ENCODE peak calls at places on chromosome 5, in seven cellular contexts. N, D, J, P, V, F and K are unnamed samples.

GRCh38 chr5:9468070-9468388 is 77.8 kb downstream of the SEMA5A start:
- DNase-seq in N (no peak), D (peak; percentile 39), J (no peak), P (no peak), V (peak; percentile 98), F (no peak), K (no peak)

GRCh38 chr5:154384480-154385235 is 61.1 kb upstream of the SAP30L start:
- DNase-seq in N (no peak), D (no peak), J (peak; percentile 85), P (no peak), V (no peak), F (no peak), K (no peak)

GRCh38 chr5:178357127-178357526 is 124.5 kb upstream of the PHYKPL start:
- DNase-seq in N (peak; percentile 11), D (peak; percentile 69), J (no peak), P (no peak), V (no peak), F (peak; percentile 84), K (no peak)

GRCh38 chr5:103866169-103866568 is 303.6 kb upstream of the NUDT12 start:
- DNase-seq in N (no peak), D (no peak), J (no peak), P (no peak), V (peak; percentile 50), F (no peak), K (no peak)

GRCh38 chr5:170617519-170618218 is 113.8 kb downstream of the KCNIP1 start:
- DNase-seq in N (no peak), D (no peak), J (no peak), P (no peak), V (no peak), F (no peak), K (no peak)

GRCh38 chr5:180630426-180630825 is 19.0 kb downstream of the FLT4 start:
- DNase-seq in N (no peak), D (no peak), J (no peak), P (no peak), V (no peak), F (no peak), K (no peak)

GRCh38 chr5:179906294-179906794 is 1.4 kb downstream of the TBC1D9B start:
- DNase-seq in N (no peak), D (no peak), J (no peak), P (no peak), V (no peak), F (peak; percentile 43), K (no peak)

GRCh38 chr5:127011961-127012644 is 18.3 kb downstream of the MARCHF3 start:
- DNase-seq in N (no peak), D (no peak), J (no peak), P (no peak), V (no peak), F (no peak), K (no peak)

GRCh38 chr5:111016801-111017200 is 54.7 kb upstream of the TSLP start:
- DNase-seq in N (no peak), D (no peak), J (no peak), P (no peak), V (no peak), F (no peak), K (no peak)

GRCh38 chr5:50595199-50595598 is 71.2 kb upstream of the PARP8 start:
- DNase-seq in N (no peak), D (no peak), J (no peak), P (no peak), V (peak; percentile 64), F (no peak), K (no peak)

GRCh38 chr5:67058998-67059746 is 137.4 kb downstream of the CD180 start:
- DNase-seq in N (peak; percentile 29), D (no peak), J (no peak), P (no peak), V (no peak), F (peak; percentile 71), K (no peak)

GRCh38 chr5:31407921-31408714 is 123.8 kb downstream of the DROSHA start:
- DNase-seq in N (no peak), D (no peak), J (no peak), P (no peak), V (peak; percentile 39), F (no peak), K (no peak)

GRCh38 chr5:109921735-109922395 is 232.1 kb downstream of the MAN2A1 start:
- DNase-seq in N (no peak), D (no peak), J (peak; percentile 91), P (no peak), V (no peak), F (no peak), K (no peak)

GRCh38 chr5:79420248-79420647 is 93.7 kb downstream of the HOMER1 start:
- DNase-seq in N (no peak), D (no peak), J (no peak), P (no peak), V (no peak), F (no peak), K (no peak)

GRCh38 chr5:134438641-134439621 is 27.2 kb upstream of the CDKN2AIPNL start:
- DNase-seq in N (no peak), D (peak; percentile 94), J (peak; percentile 99), P (peak; percentile 69), V (peak; percentile 93), F (peak; percentile 92), K (peak; percentile 82)

GRCh38 chr5:142845954-142846398 is 75.8 kb downstream of the ARHGAP26 start:
- DNase-seq in N (no peak), D (no peak), J (no peak), P (no peak), V (peak; percentile 74), F (no peak), K (no peak)

GRCh38 chr5:138182808-138183207 is 3.9 kb downstream of the KIF20A start:
- DNase-seq in N (no peak), D (no peak), J (no peak), P (no peak), V (no peak), F (no peak), K (no peak)

GRCh38 chr5:173767580-173768266 is 120.4 kb upstream of the CPEB4 start:
- DNase-seq in N (no peak), D (no peak), J (peak; percentile 27), P (no peak), V (peak; percentile 18), F (no peak), K (no peak)

GRCh38 chr5:153552886-153553285 is 62.4 kb downstream of the GRIA1 start:
- DNase-seq in N (no peak), D (no peak), J (no peak), P (no peak), V (no peak), F (no peak), K (no peak)

GRCh38 chr5:39478851-39479250 is 54.1 kb upstream of the DAB2 start:
- DNase-seq in N (no peak), D (no peak), J (no peak), P (no peak), V (no peak), F (no peak), K (no peak)

GRCh38 chr5:146662229-146662628 is 146.2 kb upstream of the GPR151 start:
- DNase-seq in N (no peak), D (no peak), J (no peak), P (no peak), V (peak; percentile 74), F (no peak), K (no peak)

GRCh38 chr5:174231961-174232487 is 186.5 kb downstream of the NSG2 start:
- DNase-seq in N (no peak), D (no peak), J (peak; percentile 30), P (no peak), V (no peak), F (no peak), K (no peak)

GRCh38 chr5:124436294-124436693 is 310.1 kb downstream of the ZNF608 start:
- DNase-seq in N (no peak), D (no peak), J (no peak), P (no peak), V (no peak), F (no peak), K (no peak)
- H3K4me1 ChIP-seq in N (peaks cover 2% of the 10 kb centered on the region), D (no peaks in the 10 kb centered on the region), J (no peaks in the 10 kb centered on the region), P (no peaks in the 10 kb centered on the region), V (no peaks in the 10 kb centered on the region), F (peaks cover 16% of the 10 kb centered on the region), K (no peaks in the 10 kb centered on the region)

GRCh38 chr5:119321569-119322311 is 34.1 kb upstream of the TNFAIP8 start:
- DNase-seq in N (no peak), D (no peak), J (no peak), P (no peak), V (peak; percentile 34), F (no peak), K (no peak)

GRCh38 chr5:119322948-119323629 is 32.7 kb upstream of the TNFAIP8 start:
- DNase-seq in N (no peak), D (no peak), J (no peak), P (no peak), V (no peak), F (no peak), K (no peak)

GRCh38 chr5:119324842-119325241 is 31.0 kb upstream of the TNFAIP8 start:
- DNase-seq in N (no peak), D (no peak), J (no peak), P (no peak), V (no peak), F (no peak), K (no peak)

GRCh38 chr5:119323630-119324000 is 32.2 kb upstream of the TNFAIP8 start:
- DNase-seq in N (no peak), D (no peak), J (no peak), P (no peak), V (peak; percentile 64), F (no peak), K (no peak)

GRCh38 chr5:119322312-119322947 is 33.4 kb upstream of the TNFAIP8 start:
- DNase-seq in N (no peak), D (no peak), J (no peak), P (no peak), V (no peak), F (no peak), K (no peak)
- H3K4me1 ChIP-seq in N (peaks cover 10% of the 10 kb centered on the region), D (no peaks in the 10 kb centered on the region), J (peaks cover 31% of the 10 kb centered on the region), P (no peaks in the 10 kb centered on the region), V (peaks cover 39% of the 10 kb centered on the region), F (peaks cover 5% of the 10 kb centered on the region), K (no peaks in the 10 kb centered on the region)

GRCh38 chr5:172747471-172747870 is 23.5 kb downstream of the DUSP1 start:
- DNase-seq in N (no peak), D (no peak), J (no peak), P (no peak), V (no peak), F (no peak), K (no peak)
- H3K4me1 ChIP-seq in N (peaks cover 1% of the 10 kb centered on the region), D (peaks cover 6% of the 10 kb centered on the region), J (peaks cover 36% of the 10 kb centered on the region), P (no peaks in the 10 kb centered on the region), V (no peaks in the 10 kb centered on the region), F (no peaks in the 10 kb centered on the region), K (peaks cover 6% of the 10 kb centered on the region)

DNA sequence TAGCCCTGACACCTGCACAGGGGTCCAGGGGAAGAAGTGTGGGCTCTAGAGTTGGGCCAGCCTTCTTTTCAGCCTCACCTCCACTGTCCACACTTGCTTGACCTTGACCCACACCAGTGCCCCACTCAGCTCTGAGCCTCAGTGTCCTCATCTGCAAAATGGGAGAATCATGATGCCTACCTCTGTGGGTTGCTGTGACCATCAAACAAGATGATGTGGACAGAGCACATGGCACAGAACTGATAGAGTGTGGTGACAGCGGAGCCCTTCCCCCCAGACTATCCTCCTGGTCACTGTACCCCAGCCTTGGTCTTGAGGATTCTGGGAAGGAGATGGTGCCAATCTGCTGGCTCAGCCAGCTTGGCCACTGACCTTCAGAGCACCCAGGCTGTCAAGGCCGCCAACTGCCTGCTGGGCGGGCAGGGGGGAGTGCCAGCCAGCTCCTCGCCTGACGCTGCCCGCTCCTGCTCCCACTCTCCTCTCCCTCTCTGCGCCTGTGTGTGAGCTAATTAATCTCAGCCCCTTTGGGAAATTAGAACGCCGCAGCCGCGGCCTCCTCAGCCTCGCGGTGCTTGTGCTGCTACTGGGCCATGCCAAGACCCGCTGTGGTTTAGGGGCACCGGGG is 16.7 kb downstream of the CXXC5 start:
- DNase-seq in N (no peak), D (no peak), J (peak; percentile 53), P (no peak), V (no peak), F (no peak), K (no peak)
- H3K4me1 ChIP-seq in N (peaks cover 27% of the 10 kb centered on the region), D (peaks cover 39% of the 10 kb centered on the region), J (peaks cover 97% of the 10 kb centered on the region), P (no peaks in the 10 kb centered on the region), V (peaks cover 32% of the 10 kb centered on the region), F (peaks cover 17% of the 10 kb centered on the region), K (peaks cover 18% of the 10 kb centered on the region)

GRCh38 chr5:150496098-150496497 is 11.8 kb upstream of the NDST1 start:
- DNase-seq in N (no peak), D (no peak), J (no peak), P (no peak), V (no peak), F (no peak), K (no peak)
- H3K4me1 ChIP-seq in N (peaks cover 22% of the 10 kb centered on the region), D (peaks cover 20% of the 10 kb centered on the region), J (peaks cover 69% of the 10 kb centered on the region), P (no peaks in the 10 kb centered on the region), V (peaks cover 31% of the 10 kb centered on the region), F (peaks cover 14% of the 10 kb centered on the region), K (peaks cover 43% of the 10 kb centered on the region)